ENCODE peak calls at places on chromosomes 11 and 22, in ten cellular contexts. E is A549, L is nephron progenitor cell, K is OCI-LY7, V is Calu3, M is mucosa of descending colon, Y is endothelial cell, O is HepG2, Q is fibroblast of lung, R is stomach. D is an unnamed sample.

GRCh38 chr11:123797065-123797940 is 8.8 kb downstream of the OR6M1 start:
- DNase-seq in V (no peak), R (no peak), Q (no peak), E (no peak), L (no peak), M (no peak), O (no peak), Y (no peak), K (no peak), D (no peak)

GRCh38 chr11:46916251-46916650 is 2.1 kb downstream of the LRP4 start:
- DNase-seq in L (peak), O (no peak), Q (no peak), E (no peak), R (no peak), V (no peak), M (no peak), K (no peak), Y (no peak), D (no peak)

GRCh38 chr11:123593570-123593969 is 60.9 kb downstream of the SCN3B start:
- DNase-seq in K (no peak), O (no peak), E (no peak), Q (no peak), R (no peak), Y (no peak), L (no peak), V (no peak), M (no peak), D (no peak)

GRCh38 chr22:20206709-20207215 is 55.9 kb upstream of the CCDC188 start:
- DNase-seq in E (no peak), Y (no peak), K (peak), O (no peak), M (peak), L (no peak), V (peak), Q (no peak), R (peak), D (no peak)

GRCh38 chr22:38756631-38757463 is 1.0 kb upstream of the SUN2 start:
- DNase-seq in M (no peak), L (no peak), Y (no peak), V (no peak), O (no peak), E (no peak), K (peak), Q (peak), R (no peak), D (no peak)

GRCh38 chr11:112795142-112795815 is 165.9 kb upstream of the NCAM1 start:
- DNase-seq in K (peak), M (no peak), V (peak), Y (peak), E (peak), Q (peak), L (peak), O (peak), R (peak), D (peak)

GRCh38 chr11:1559103-1559951 is 12.7 kb downstream of the DUSP8 start:
- DNase-seq in Q (peak), K (no peak), M (peak), V (peak), R (peak), O (no peak), L (no peak), E (peak), Y (no peak), D (no peak)

GRCh38 chr11:19367051-19367709 is 126.4 kb upstream of the E2F8 start:
- DNase-seq in O (no peak), E (no peak), M (no peak), Y (no peak), V (no peak), Q (peak), K (no peak), L (no peak), R (no peak), D (no peak)

GRCh38 chr11:62577046-62577708 is 3.5 kb upstream of the EEF1G start:
- DNase-seq in R (no peak), O (no peak), M (peak), Q (no peak), Y (peak), V (no peak), K (no peak), E (no peak), L (no peak), D (no peak)

GRCh38 chr11:8934735-8935478 is 2.2 kb upstream of the C11orf16 start:
- DNase-seq in L (no peak), R (no peak), M (no peak), V (peak), Q (peak), O (peak), K (no peak), Y (no peak), E (no peak), D (no peak)

GRCh38 chr11:8933931-8934330 is 1.2 kb upstream of the C11orf16 start:
- DNase-seq in Q (no peak), Y (peak), K (no peak), E (no peak), V (no peak), O (no peak), R (no peak), M (no peak), L (no peak), D (no peak)

GRCh38 chr11:8930456-8931175 is 2.1 kb downstream of the C11orf16 start:
- DNase-seq in Q (no peak), Y (no peak), K (no peak), R (no peak), O (no peak), M (no peak), L (no peak), E (no peak), V (no peak), D (no peak)

GRCh38 chr11:8928981-8929615 is 3.6 kb downstream of the C11orf16 start:
- DNase-seq in V (no peak), L (no peak), R (no peak), M (no peak), Q (peak), O (peak), Y (no peak), E (no peak), K (no peak), D (no peak)

GRCh38 chr11:8932564-8933180 is at the start of gene C11orf16:
- DNase-seq in O (no peak), L (peak), Y (no peak), R (no peak), M (no peak), E (no peak), Q (no peak), V (no peak), K (no peak), D (no peak)
- TF ChIP-seq CTCF in O (no peak), L (no peak), Y (no peak), R (no peak), M (no peak), E (no peak), Q (no peak), V (no peak), K (no peak), D (no peak)

GRCh38 chr11:79052539-79052938 is 388.3 kb downstream of the TENM4 start:
- DNase-seq in R (no peak), L (no peak), M (no peak), Y (peak), K (no peak), O (no peak), Q (peak), V (no peak), E (no peak), D (no peak)
- TF ChIP-seq CTCF in R (no peak), L (peak), M (no peak), Y (no peak), K (no peak), O (peak), Q (peak), V (peak), E (no peak), D (peak)

DNA sequence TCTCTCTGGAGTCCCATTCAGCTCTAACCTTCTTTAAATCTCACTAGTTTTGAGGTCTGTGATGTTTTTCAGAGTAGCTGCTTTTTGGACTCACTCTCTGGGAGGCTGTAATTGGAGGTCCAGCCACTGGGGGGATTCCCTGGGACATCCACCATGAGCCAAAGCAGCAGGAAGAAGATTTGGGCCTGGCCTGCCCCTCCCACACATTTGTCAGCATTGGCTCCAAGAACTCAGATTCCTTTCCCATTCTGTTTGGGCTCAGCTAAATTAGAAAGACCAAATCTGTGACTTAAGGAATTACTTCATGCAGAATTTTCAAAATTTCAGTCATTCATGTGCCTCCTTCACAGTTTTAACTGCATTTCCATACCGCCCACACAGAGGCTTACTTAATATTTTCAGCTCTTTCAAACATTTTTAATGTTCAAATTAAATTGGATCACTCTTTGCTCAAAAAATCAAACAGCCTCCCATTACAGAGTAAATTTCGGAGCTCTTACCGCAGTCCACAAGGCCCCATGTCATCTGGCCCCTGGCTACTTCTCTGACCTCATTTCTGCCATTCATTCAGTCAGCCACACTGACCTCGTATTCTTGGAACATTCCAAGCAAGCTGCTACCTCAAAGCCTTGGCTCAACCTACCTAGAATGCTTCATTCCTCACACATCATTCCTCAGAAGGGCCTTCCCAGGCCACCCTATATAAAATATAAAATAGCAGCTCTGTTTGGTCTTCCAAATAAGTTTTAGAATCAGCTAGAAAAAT is 54.5 kb upstream of the RRAS2 start:
- DNase-seq in V (no peak), E (no peak), K (no peak), M (no peak), Y (peak), R (no peak), O (no peak), L (no peak), Q (peak), D (no peak)
- TF ChIP-seq CTCF in V (no peak), E (no peak), K (peak), M (no peak), Y (peak), R (no peak), O (no peak), L (no peak), Q (peak), D (peak)

DNA sequence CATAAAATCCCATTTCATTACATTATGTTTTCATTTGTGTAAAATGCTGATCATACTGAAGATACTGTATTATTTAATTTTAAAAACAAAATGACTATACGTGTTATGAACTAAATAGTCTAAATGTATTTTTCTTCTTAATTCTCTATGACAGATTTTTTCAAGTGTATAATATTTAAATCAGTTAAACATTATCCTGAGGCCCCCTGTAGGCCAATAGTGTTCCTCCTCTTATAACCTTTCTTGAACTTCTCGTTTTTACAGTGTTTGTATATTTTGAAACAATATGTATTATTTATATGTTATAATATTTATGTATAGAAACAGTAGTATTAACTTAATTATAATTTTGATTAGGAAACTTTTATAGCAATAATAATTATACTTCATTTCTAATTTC is 151.1 kb upstream of the CHORDC1 start:
- DNase-seq in Q (no peak), R (no peak), E (no peak), Y (no peak), V (no peak), M (no peak), K (no peak), L (no peak), O (no peak), D (no peak)
- TF ChIP-seq CTCF in Q (no peak), R (no peak), E (no peak), Y (no peak), V (no peak), M (no peak), K (peak), L (no peak), O (no peak), D (peak)

GRCh38 chr11:6569706-6570105 is 33.7 kb downstream of the RRP8 start:
- DNase-seq in K (no peak), M (no peak), V (no peak), R (no peak), O (no peak), L (no peak), E (no peak), Y (no peak), Q (no peak), D (no peak)

GRCh38 chr11:6566704-6567370 is 36.6 kb downstream of the RRP8 start:
- DNase-seq in R (no peak), K (no peak), L (no peak), V (no peak), E (no peak), O (no peak), Q (no peak), Y (no peak), M (no peak), D (no peak)

GRCh38 chr11:6565988-6566703 is 37.3 kb downstream of the RRP8 start:
- DNase-seq in M (no peak), Q (no peak), O (no peak), L (no peak), V (no peak), Y (no peak), R (no peak), K (no peak), E (no peak), D (no peak)

GRCh38 chr11:6567371-6567745 is 36.1 kb downstream of the RRP8 start:
- DNase-seq in M (no peak), L (no peak), E (no peak), Q (no peak), K (no peak), V (no peak), O (no peak), Y (no peak), R (no peak), D (no peak)

DNA sequence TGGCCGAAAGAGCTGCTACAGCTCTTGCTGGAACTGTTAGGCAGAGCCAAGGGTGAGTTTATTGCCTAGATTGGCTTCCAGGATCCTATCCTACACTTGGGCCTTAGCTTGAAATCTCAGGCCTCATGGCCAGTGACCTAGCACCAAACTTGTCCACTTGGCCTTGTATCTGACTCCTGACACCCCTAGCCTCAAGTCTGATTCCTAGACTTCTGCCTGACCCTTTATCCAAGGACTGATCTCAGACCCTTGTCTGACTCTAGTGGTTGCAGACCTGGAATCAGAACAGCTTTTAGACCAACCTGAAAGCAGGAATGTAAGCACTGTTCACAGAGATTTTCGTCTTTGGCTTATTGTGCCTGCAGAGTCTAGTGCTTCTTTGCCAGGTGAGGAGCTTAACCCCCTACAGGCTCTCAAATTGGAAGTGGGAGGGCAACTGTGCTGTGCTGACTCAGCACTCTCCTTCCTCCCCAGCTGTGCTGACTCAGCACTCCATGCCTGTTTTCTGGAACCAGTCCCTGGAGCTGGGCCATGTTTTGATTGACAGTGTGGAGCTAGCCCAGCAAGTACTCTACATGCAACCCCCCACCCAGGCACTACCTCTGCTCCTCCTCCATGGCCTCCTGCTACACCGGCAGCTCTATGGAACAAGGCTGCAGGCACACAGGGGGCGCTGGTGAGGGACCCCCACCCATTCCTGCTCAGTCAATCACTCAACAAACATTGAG is 35.1 kb downstream of the RRP8 start:
- DNase-seq in Y (no peak), L (no peak), M (no peak), K (no peak), O (no peak), R (peak), Q (peak), E (no peak), V (no peak), D (peak)
- TF ChIP-seq CTCF in Y (no peak), L (no peak), M (no peak), K (peak), O (peak), R (no peak), Q (no peak), E (no peak), V (no peak), D (no peak)

GRCh38 chr22:47168900-47169800 is 406.7 kb downstream of the TBC1D22A start:
- DNase-seq in Q (peak), O (peak), E (peak), Y (no peak), K (no peak), V (peak), M (peak), L (no peak), R (peak), D (no peak)
- TF ChIP-seq CTCF in Q (peak), O (peak), E (no peak), Y (no peak), K (peak), V (no peak), M (no peak), L (peak), R (no peak), D (no peak)

DNA sequence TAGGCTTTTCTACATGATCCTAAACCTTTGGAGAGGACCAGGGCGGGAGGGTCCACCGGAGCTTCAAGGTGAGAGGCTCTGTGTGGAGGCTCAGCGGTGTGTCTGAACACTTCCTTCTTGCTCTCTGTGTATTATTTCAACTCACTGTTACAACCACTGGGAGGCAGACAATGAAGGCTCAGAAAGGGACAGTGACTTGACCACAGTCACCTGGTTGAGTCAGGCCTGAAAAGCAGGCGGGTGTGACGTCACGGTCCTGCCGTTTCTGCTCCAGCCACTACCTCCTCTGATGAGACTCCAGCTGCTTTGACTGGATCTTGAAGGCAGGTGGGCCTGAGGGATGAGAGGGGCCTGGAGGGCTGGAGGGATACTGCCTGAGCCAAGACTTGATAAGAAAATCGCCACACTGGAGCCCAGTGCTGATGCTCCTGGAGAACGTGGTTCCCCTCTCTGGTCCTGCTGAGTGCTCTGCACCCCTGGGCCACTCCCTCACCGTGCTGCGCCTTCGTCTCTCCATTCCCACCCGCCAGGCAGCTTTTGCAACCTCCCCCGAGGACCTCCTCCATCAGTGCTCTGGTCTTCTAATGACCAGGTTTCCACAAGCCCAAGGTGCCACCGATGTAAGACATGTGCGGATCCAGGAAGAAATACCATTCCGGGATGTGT is 27.9 kb downstream of the KCNC1 start:
- DNase-seq in R (no peak), Y (no peak), O (no peak), Q (no peak), M (peak), K (peak), V (peak), E (no peak), L (no peak), D (no peak)
- TF ChIP-seq CTCF in R (no peak), Y (no peak), O (peak), Q (no peak), M (no peak), K (peak), V (no peak), E (no peak), L (no peak), D (no peak)

DNA sequence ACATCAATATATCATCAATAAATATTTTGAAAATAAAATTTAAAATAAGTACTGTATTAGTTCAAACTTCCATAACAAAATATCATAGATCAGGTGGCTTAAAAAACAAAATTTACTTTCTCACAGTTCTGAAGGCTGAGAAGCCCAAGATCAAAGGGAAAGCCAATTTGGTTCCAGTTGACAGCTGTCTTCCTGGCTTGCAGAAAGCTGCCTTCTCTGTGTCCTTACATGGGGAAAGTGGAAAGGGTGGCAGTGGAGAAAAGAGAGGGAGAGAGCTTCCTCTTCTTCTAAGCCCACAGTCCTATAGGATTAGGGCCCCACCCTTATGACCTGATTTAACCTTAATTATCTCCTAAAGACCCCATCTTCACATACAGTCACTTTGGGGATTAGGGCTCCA is 51.2 kb upstream of the MYOD1 start:
- DNase-seq in K (no peak), Q (no peak), O (no peak), E (no peak), V (no peak), R (no peak), M (no peak), L (no peak), Y (no peak), D (no peak)
- TF ChIP-seq CTCF in K (no peak), Q (no peak), O (no peak), E (no peak), V (no peak), R (no peak), M (no peak), L (no peak), Y (no peak), D (no peak)